ENCODE peak calls at places on chromosomes 16 and 17, in nine cellular contexts. R is GM06990; G is occipital lobe; P is hepatic stellate cell; M is tibial artery; I is MM.1S; W is activated naive CD4-positive, alpha-beta T cell; L is CD4-positive, alpha-beta T cell; S is endothelial cell. C is an unnamed sample.
A peak's percentile ranks its signal among the peaks of the same experiment; 100 is the strongest.

GRCh38 chr16:66199189-66199588 is 167.3 kb upstream of the CDH5 start:
- DNase-seq in R (no peak), G (no peak), P (no peak), M (no peak), I (no peak), W (no peak), L (no peak), S (no peak), C (no peak)

GRCh38 chr16:544517-544916 is 15.7 kb upstream of the PRR35 start:
- DNase-seq in R (no peak), G (no peak), P (no peak), M (no peak), I (no peak), W (no peak), L (no peak), S (no peak), C (no peak)

GRCh38 chr17:48175692-48176450 is 68.3 kb downstream of the SNX11 start:
- DNase-seq in R (no peak), G (no peak), P (peak; percentile 21), M (no peak), I (no peak), W (no peak), L (no peak), S (no peak), C (no peak)

GRCh38 chr17:31802502-31802901 is 56.5 kb downstream of the COPRS start:
- DNase-seq in R (no peak), G (no peak), P (no peak), M (no peak), I (no peak), W (no peak), L (no peak), S (no peak), C (no peak)

GRCh38 chr17:80428363-80428762 is 13.4 kb downstream of the ENDOV start:
- DNase-seq in R (peak; percentile 4), G (no peak), P (no peak), M (no peak), I (no peak), W (no peak), L (no peak), S (no peak), C (no peak)

GRCh38 chr16:24906199-24906808 is 60.5 kb downstream of the SLC5A11 start:
- DNase-seq in R (no peak), G (no peak), P (peak; percentile 37), M (no peak), I (peak; percentile 6), W (no peak), L (no peak), S (no peak), C (no peak)

GRCh38 chr17:75645501-75645888 is 12.3 kb downstream of the SMIM5 start:
- DNase-seq in R (no peak), G (no peak), P (no peak), M (no peak), I (peak; percentile 86), W (no peak), L (no peak), S (no peak), C (no peak)

GRCh38 chr16:14248791-14249190 is 177.7 kb downstream of the MRTFB start:
- DNase-seq in R (no peak), G (no peak), P (no peak), M (no peak), I (no peak), W (no peak), L (no peak), S (no peak), C (no peak)

GRCh38 chr16:66605177-66605999 is 884 bp downstream of the CMTM3 start:
- DNase-seq in R (peak; percentile 40), G (no peak), P (peak; percentile 77), M (peak; percentile 40), I (no peak), W (no peak), L (peak; percentile 19), S (peak; percentile 59), C (no peak)

GRCh38 chr16:55898592-55898991 is 23.4 kb upstream of the CES5A start:
- DNase-seq in R (no peak), G (no peak), P (no peak), M (no peak), I (no peak), W (no peak), L (no peak), S (no peak), C (no peak)

GRCh38 chr16:11087691-11088431 is 143.5 kb downstream of the CLEC16A start:
- DNase-seq in R (no peak), G (no peak), P (no peak), M (no peak), I (no peak), W (no peak), L (no peak), S (no peak), C (no peak)

GRCh38 chr16:68644715-68645493 is at the start of gene CDH3:
- DNase-seq in R (no peak), G (no peak), P (no peak), M (no peak), I (no peak), W (no peak), L (no peak), S (peak; percentile 32), C (no peak)

GRCh38 chr17:40938981-40939380 is 1.5 kb upstream of the KRT23 start:
- DNase-seq in R (no peak), G (no peak), P (no peak), M (no peak), I (no peak), W (no peak), L (no peak), S (no peak), C (no peak)

GRCh38 chr17:73156166-73156840 is 8.5 kb upstream of the SSTR2 start:
- DNase-seq in R (peak; percentile 69), G (peak; percentile 49), P (peak; percentile 83), M (peak; percentile 74), I (peak; percentile 62), W (peak; percentile 20), L (peak; percentile 29), S (peak; percentile 68), C (peak; percentile 32)

GRCh38 chr17:57151798-57152197 is 66.8 kb downstream of the AKAP1 start:
- DNase-seq in R (no peak), G (no peak), P (no peak), M (no peak), I (no peak), W (no peak), L (no peak), S (no peak), C (no peak)

GRCh38 chr17:80331820-80332219 is 71.2 kb downstream of the RNF213 start:
- DNase-seq in R (no peak), G (no peak), P (no peak), M (no peak), I (no peak), W (no peak), L (no peak), S (no peak), C (no peak)

GRCh38 chr16:30867747-30868146 is 26.1 kb downstream of the BCL7C start:
- DNase-seq in R (no peak), G (no peak), P (peak; percentile 24), M (no peak), I (no peak), W (no peak), L (no peak), S (no peak), C (no peak)

GRCh38 chr16:79089735-79090284 is 510.7 kb downstream of the MAF start:
- DNase-seq in R (no peak), G (no peak), P (no peak), M (no peak), I (peak; percentile 80), W (peak; percentile 12), L (peak; percentile 6), S (no peak), C (peak; percentile 27)

GRCh38 chr16:51034481-51035109 is 116.5 kb downstream of the SALL1 start:
- DNase-seq in R (no peak), G (peak; percentile 67), P (no peak), M (no peak), I (no peak), W (no peak), L (no peak), S (no peak), C (no peak)

GRCh38 chr16:58360041-58360634 is 32.1 kb upstream of the GINS3 start:
- DNase-seq in R (no peak), G (no peak), P (no peak), M (no peak), I (no peak), W (no peak), L (no peak), S (no peak), C (no peak)

GRCh38 chr17:7042507-7043194 is 1.2 kb downstream of the SLC16A11 start:
- DNase-seq in R (peak; percentile 54), G (no peak), P (no peak), M (no peak), I (peak; percentile 2), W (peak; percentile 19), L (no peak), S (no peak), C (peak; percentile 31)

GRCh38 chr16:64974381-64974780 is 147.5 kb downstream of the CDH11 start:
- DNase-seq in R (no peak), G (no peak), P (no peak), M (no peak), I (no peak), W (no peak), L (no peak), S (no peak), C (no peak)

GRCh38 chr16:88719267-88719932 is 13.1 kb downstream of the CTU2 start:
- DNase-seq in R (no peak), G (peak; percentile 62), P (no peak), M (no peak), I (no peak), W (no peak), L (no peak), S (no peak), C (no peak)

GRCh38 chr16:66370786-66371684 is 4.5 kb downstream of the CDH5 start:
- DNase-seq in R (no peak), G (no peak), P (no peak), M (peak; percentile 17), I (no peak), W (no peak), L (no peak), S (no peak), C (no peak)

GRCh38 chr17:2055494-2056220 is 754 bp downstream of the HIC1 start:
- DNase-seq in R (peak; percentile 72), G (no peak), P (peak; percentile 72), M (no peak), I (no peak), W (no peak), L (no peak), S (peak; percentile 28), C (no peak)

GRCh38 chr16:88783391-88784073 is 1.5 kb downstream of the PIEZO1 start:
- DNase-seq in R (no peak), G (no peak), P (no peak), M (peak; percentile 80), I (peak; percentile 7), W (no peak), L (no peak), S (peak; percentile 51), C (no peak)

GRCh38 chr16:75621170-75621477 is 2.0 kb downstream of the ADAT1 start:
- DNase-seq in R (no peak), G (no peak), P (peak; percentile 38), M (no peak), I (peak; percentile 9), W (no peak), L (no peak), S (no peak), C (no peak)

GRCh38 chr17:36913132-36913531 is 24.1 kb upstream of the LHX1 start:
- DNase-seq in R (no peak), G (no peak), P (no peak), M (no peak), I (no peak), W (no peak), L (no peak), S (no peak), C (no peak)

C was measured in central memory CD8-positive, alpha-beta T cell.